ENCODE peak calls at places on chromosomes 4 and X, in nine cellular contexts. One of them, this sample, is unnamed.

GRCh38 chrX:130158311-130158710 is 7.3 kb downstream of the AIFM1 start:
- DNase-seq in stimulated activated CD4-positive, alpha-beta T cell treated with anti-CD3 and anti-CD28 coated beads, Interleukin-15, amount 100 ng/mL, for 1 hour: no peak
- DNase-seq in MCF 10A: no peak
- DNase-seq in head of caudate nucleus: no peak
- DNase-seq in NCI-H1694: no peak
- DNase-seq in GM10248: no peak
- DNase-seq in progenitor cell of endocrine pancreas: no peak
- DNase-seq in ACHN: no peak
- DNase-seq in endothelial cell: no peak
- DNase-seq in this sample: no peak

GRCh38 chrX:78104447-78105176 is 564 bp downstream of the PGK1 start:
- DNase-seq in NCI-H1694: no peak
- DNase-seq in ACHN: peak
- DNase-seq in GM10248: peak
- DNase-seq in endothelial cell: peak
- DNase-seq in MCF 10A: peak
- DNase-seq in progenitor cell of endocrine pancreas: no peak
- DNase-seq in stimulated activated CD4-positive, alpha-beta T cell treated with anti-CD3 and anti-CD28 coated beads, Interleukin-15, amount 100 ng/mL, for 1 hour: no peak
- DNase-seq in head of caudate nucleus: peak
- DNase-seq in this sample: no peak

GRCh38 chrX:74492720-74493201 is 71.5 kb downstream of the SLC16A2 start:
- DNase-seq in ACHN: no peak
- DNase-seq in GM10248: no peak
- DNase-seq in MCF 10A: peak
- DNase-seq in stimulated activated CD4-positive, alpha-beta T cell treated with anti-CD3 and anti-CD28 coated beads, Interleukin-15, amount 100 ng/mL, for 1 hour: no peak
- DNase-seq in endothelial cell: peak
- DNase-seq in NCI-H1694: peak
- DNase-seq in progenitor cell of endocrine pancreas: no peak
- DNase-seq in head of caudate nucleus: peak
- DNase-seq in this sample: no peak

GRCh38 chr4:133969202-133969873 is 232.3 kb downstream of the PABPC4L start:
- DNase-seq in MCF 10A: peak
- DNase-seq in endothelial cell: no peak
- DNase-seq in NCI-H1694: peak
- DNase-seq in stimulated activated CD4-positive, alpha-beta T cell treated with anti-CD3 and anti-CD28 coated beads, Interleukin-15, amount 100 ng/mL, for 1 hour: no peak
- DNase-seq in ACHN: no peak
- DNase-seq in progenitor cell of endocrine pancreas: no peak
- DNase-seq in head of caudate nucleus: no peak
- DNase-seq in GM10248: no peak
- DNase-seq in this sample: no peak

GRCh38 chr4:8278009-8278395 is 8.4 kb downstream of the HTRA3 start:
- DNase-seq in NCI-H1694: no peak
- DNase-seq in GM10248: no peak
- DNase-seq in head of caudate nucleus: no peak
- DNase-seq in ACHN: no peak
- DNase-seq in stimulated activated CD4-positive, alpha-beta T cell treated with anti-CD3 and anti-CD28 coated beads, Interleukin-15, amount 100 ng/mL, for 1 hour: no peak
- DNase-seq in endothelial cell: no peak
- DNase-seq in progenitor cell of endocrine pancreas: no peak
- DNase-seq in MCF 10A: no peak
- DNase-seq in this sample: no peak

GRCh38 chrX:69082753-69083150 is 82.5 kb downstream of the PJA1 start:
- DNase-seq in stimulated activated CD4-positive, alpha-beta T cell treated with anti-CD3 and anti-CD28 coated beads, Interleukin-15, amount 100 ng/mL, for 1 hour: no peak
- DNase-seq in NCI-H1694: no peak
- DNase-seq in ACHN: no peak
- DNase-seq in progenitor cell of endocrine pancreas: no peak
- DNase-seq in GM10248: no peak
- DNase-seq in endothelial cell: no peak
- DNase-seq in head of caudate nucleus: peak
- DNase-seq in MCF 10A: no peak
- DNase-seq in this sample: no peak

GRCh38 chr4:184250795-184251679 is 33.4 kb upstream of the ENPP6 start:
- DNase-seq in NCI-H1694: peak
- DNase-seq in ACHN: peak
- DNase-seq in GM10248: peak
- DNase-seq in stimulated activated CD4-positive, alpha-beta T cell treated with anti-CD3 and anti-CD28 coated beads, Interleukin-15, amount 100 ng/mL, for 1 hour: no peak
- DNase-seq in MCF 10A: peak
- DNase-seq in progenitor cell of endocrine pancreas: no peak
- DNase-seq in endothelial cell: no peak
- DNase-seq in head of caudate nucleus: no peak
- DNase-seq in this sample: no peak

GRCh38 chr4:174427562-174428140 is 94.6 kb downstream of the HPGD start:
- DNase-seq in ACHN: no peak
- DNase-seq in head of caudate nucleus: no peak
- DNase-seq in GM10248: no peak
- DNase-seq in stimulated activated CD4-positive, alpha-beta T cell treated with anti-CD3 and anti-CD28 coated beads, Interleukin-15, amount 100 ng/mL, for 1 hour: no peak
- DNase-seq in NCI-H1694: no peak
- DNase-seq in progenitor cell of endocrine pancreas: no peak
- DNase-seq in MCF 10A: peak
- DNase-seq in endothelial cell: no peak
- DNase-seq in this sample: no peak

GRCh38 chrX:41559662-41560061 is 112.5 kb downstream of the NYX start:
- DNase-seq in endothelial cell: no peak
- DNase-seq in NCI-H1694: no peak
- DNase-seq in progenitor cell of endocrine pancreas: no peak
- DNase-seq in MCF 10A: no peak
- DNase-seq in stimulated activated CD4-positive, alpha-beta T cell treated with anti-CD3 and anti-CD28 coated beads, Interleukin-15, amount 100 ng/mL, for 1 hour: no peak
- DNase-seq in head of caudate nucleus: no peak
- DNase-seq in ACHN: no peak
- DNase-seq in GM10248: no peak
- DNase-seq in this sample: no peak

GRCh38 chrX:40170830-40171512 is 73.2 kb upstream of the BCOR start:
- DNase-seq in GM10248: peak
- DNase-seq in head of caudate nucleus: no peak
- DNase-seq in MCF 10A: no peak
- DNase-seq in progenitor cell of endocrine pancreas: no peak
- DNase-seq in endothelial cell: no peak
- DNase-seq in ACHN: no peak
- DNase-seq in stimulated activated CD4-positive, alpha-beta T cell treated with anti-CD3 and anti-CD28 coated beads, Interleukin-15, amount 100 ng/mL, for 1 hour: no peak
- DNase-seq in NCI-H1694: no peak
- DNase-seq in this sample: no peak

GRCh38 chr4:102862016-102862415 is 6.8 kb upstream of the CISD2 start:
- DNase-seq in progenitor cell of endocrine pancreas: no peak
- DNase-seq in endothelial cell: no peak
- DNase-seq in NCI-H1694: no peak
- DNase-seq in stimulated activated CD4-positive, alpha-beta T cell treated with anti-CD3 and anti-CD28 coated beads, Interleukin-15, amount 100 ng/mL, for 1 hour: no peak
- DNase-seq in head of caudate nucleus: no peak
- DNase-seq in GM10248: no peak
- DNase-seq in ACHN: no peak
- DNase-seq in MCF 10A: no peak
- DNase-seq in this sample: no peak

GRCh38 chrX:41823402-41823801 is 99.4 kb downstream of the GPR82 start:
- DNase-seq in ACHN: no peak
- DNase-seq in NCI-H1694: no peak
- DNase-seq in endothelial cell: no peak
- DNase-seq in MCF 10A: no peak
- DNase-seq in progenitor cell of endocrine pancreas: no peak
- DNase-seq in GM10248: no peak
- DNase-seq in stimulated activated CD4-positive, alpha-beta T cell treated with anti-CD3 and anti-CD28 coated beads, Interleukin-15, amount 100 ng/mL, for 1 hour: no peak
- DNase-seq in head of caudate nucleus: no peak
- DNase-seq in this sample: no peak

GRCh38 chr4:169244210-169244609 is 26.5 kb downstream of the SH3RF1 start:
- DNase-seq in NCI-H1694: no peak
- DNase-seq in ACHN: no peak
- DNase-seq in progenitor cell of endocrine pancreas: no peak
- DNase-seq in head of caudate nucleus: no peak
- DNase-seq in endothelial cell: no peak
- DNase-seq in stimulated activated CD4-positive, alpha-beta T cell treated with anti-CD3 and anti-CD28 coated beads, Interleukin-15, amount 100 ng/mL, for 1 hour: no peak
- DNase-seq in GM10248: no peak
- DNase-seq in MCF 10A: no peak
- DNase-seq in this sample: no peak

GRCh38 chr4:630661-631060 is 5.3 kb downstream of the PDE6B start:
- DNase-seq in ACHN: no peak
- DNase-seq in stimulated activated CD4-positive, alpha-beta T cell treated with anti-CD3 and anti-CD28 coated beads, Interleukin-15, amount 100 ng/mL, for 1 hour: no peak
- DNase-seq in endothelial cell: no peak
- DNase-seq in head of caudate nucleus: no peak
- DNase-seq in MCF 10A: no peak
- DNase-seq in progenitor cell of endocrine pancreas: no peak
- DNase-seq in NCI-H1694: no peak
- DNase-seq in GM10248: no peak
- DNase-seq in this sample: no peak

GRCh38 chr4:112515278-112516075 is 503 bp downstream of the NEUROG2 start:
- DNase-seq in progenitor cell of endocrine pancreas: peak
- DNase-seq in ACHN: peak
- DNase-seq in MCF 10A: no peak
- DNase-seq in stimulated activated CD4-positive, alpha-beta T cell treated with anti-CD3 and anti-CD28 coated beads, Interleukin-15, amount 100 ng/mL, for 1 hour: no peak
- DNase-seq in endothelial cell: peak
- DNase-seq in NCI-H1694: peak
- DNase-seq in head of caudate nucleus: peak
- DNase-seq in GM10248: peak
- DNase-seq in this sample: peak

GRCh38 chr4:3711183-3712111 is 54.7 kb upstream of the ADRA2C start:
- DNase-seq in progenitor cell of endocrine pancreas: no peak
- DNase-seq in ACHN: no peak
- DNase-seq in stimulated activated CD4-positive, alpha-beta T cell treated with anti-CD3 and anti-CD28 coated beads, Interleukin-15, amount 100 ng/mL, for 1 hour: no peak
- DNase-seq in endothelial cell: no peak
- DNase-seq in MCF 10A: no peak
- DNase-seq in head of caudate nucleus: no peak
- DNase-seq in NCI-H1694: no peak
- DNase-seq in GM10248: no peak
- DNase-seq in this sample: no peak